ENCODE peak calls at places on chromosomes 16 and 17, in nine cellular contexts. G is RWPE1; X is iPS-NIHi11; C is activated T-cell treated with anti-CD3 and anti-CD28 coated beads, Interleukin-2, amount 50 U/mL, for 72 hours; I is activated naive CD4-positive, alpha-beta T cell; Z is lung; S is T-helper 17 cell; E is stimulated activated CD4-positive, alpha-beta T cell treated with anti-CD3 and anti-CD28 coated beads, Interleukin-2, amount 100 ng/mL, for 48 hours; O is activated CD8-positive, alpha-beta memory T cell treated with anti-CD3 and anti-CD28 coated beads for 24 hours. N is an unnamed sample.

GRCh38 chr17:34307110-34307509 is 12.1 kb upstream of the CCL8 start:
- DNase-seq in G (no peak), X (no peak), C (no peak), I (no peak), Z (peak), S (no peak), E (no peak), O (no peak), N (no peak)

GRCh38 chr17:51050291-51051033 is 70.2 kb downstream of the SPAG9 start:
- DNase-seq in G (no peak), X (no peak), C (no peak), I (no peak), Z (no peak), S (no peak), E (no peak), O (no peak), N (no peak)

GRCh38 chr17:44722254-44722653 is 13.8 kb downstream of the DBF4B start:
- DNase-seq in G (no peak), X (no peak), C (no peak), I (no peak), Z (no peak), S (no peak), E (no peak), O (no peak), N (no peak)

GRCh38 chr16:57409870-57410585 is 5.5 kb downstream of the CCL17 start:
- DNase-seq in G (no peak), X (peak), C (no peak), I (no peak), Z (no peak), S (no peak), E (no peak), O (no peak), N (no peak)

GRCh38 chr16:53132406-53132805 is 77.6 kb downstream of the CHD9 start:
- DNase-seq in G (no peak), X (no peak), C (no peak), I (no peak), Z (no peak), S (no peak), E (no peak), O (no peak), N (no peak)

GRCh38 chr16:11610121-11610505 is 23.4 kb upstream of the LITAF start:
- DNase-seq in G (no peak), X (no peak), C (no peak), I (no peak), Z (no peak), S (no peak), E (no peak), O (no peak), N (no peak)

GRCh38 chr16:1188781-1189189 is 35.9 kb downstream of the CACNA1H start:
- DNase-seq in G (peak), X (peak), C (peak), I (no peak), Z (no peak), S (peak), E (peak), O (peak), N (no peak)

GRCh38 chr17:39084558-39084957 is 66.9 kb downstream of the PLXDC1 start:
- DNase-seq in G (no peak), X (no peak), C (no peak), I (no peak), Z (no peak), S (no peak), E (no peak), O (no peak), N (no peak)

GRCh38 chr17:77328823-77329740 is 188.3 kb downstream of the SEC14L1 start:
- DNase-seq in G (no peak), X (no peak), C (no peak), I (no peak), Z (peak), S (no peak), E (no peak), O (peak), N (no peak)

GRCh38 chr16:75591001-75591852 is 25.0 kb downstream of the GABARAPL2 start:
- DNase-seq in G (no peak), X (no peak), C (no peak), I (no peak), Z (peak), S (no peak), E (no peak), O (no peak), N (no peak)